ENCODE peak calls at places on chromosomes 4 and X, in four cellular contexts. U is BE2C, I is K562, W is WERI-Rb-1. A is an unnamed sample.

GRCh38 chrX:119381349-119381944 is 17.7 kb upstream of the SLC25A43 start:
- DNase-seq in U (no peak), I (no peak), W (no peak), A (no peak)

GRCh38 chr4:137417676-137418075 is 114.6 kb downstream of the PCDH18 start:
- DNase-seq in U (no peak), I (no peak), W (no peak), A (no peak)

GRCh38 chr4:8441499-8442091 is 1.0 kb downstream of the TRMT44 start:
- DNase-seq in U (no peak), I (no peak), W (no peak), A (no peak)

GRCh38 chrX:70970482-70970999 is 39.6 kb upstream of the SLC7A3 start:
- DNase-seq in U (no peak), I (peak; percentile 11), W (no peak), A (no peak)

GRCh38 chr4:105805501-105806120 is 89.7 kb upstream of the NPNT start:
- DNase-seq in U (no peak), I (no peak), W (no peak), A (no peak)

GRCh38 chr4:7638984-7639789 is 204.5 kb upstream of the PSAPL1 start:
- DNase-seq in U (no peak), I (no peak), W (no peak), A (no peak)

GRCh38 chr4:3701271-3702083 is 64.7 kb upstream of the ADRA2C start:
- DNase-seq in U (no peak), I (no peak), W (no peak), A (peak; percentile 53)

GRCh38 chr4:88446124-88446523 is 10.8 kb upstream of the HERC5 start:
- DNase-seq in U (no peak), I (no peak), W (no peak), A (no peak)

GRCh38 chr4:47406408-47406807 is 57.1 kb downstream of the COMMD8 start:
- DNase-seq in U (no peak), I (no peak), W (no peak), A (no peak)

GRCh38 chr4:181162266-181163063 is 1080.7 kb upstream of the TENM3 start:
- DNase-seq in U (no peak), I (no peak), W (no peak), A (no peak)
- H3K27me3 ChIP-seq in U (no peaks in the 10 kb centered on the region), I (no peaks in the 10 kb centered on the region), W (no peaks in the 10 kb centered on the region), A (no peaks in the 10 kb centered on the region)

DNA sequence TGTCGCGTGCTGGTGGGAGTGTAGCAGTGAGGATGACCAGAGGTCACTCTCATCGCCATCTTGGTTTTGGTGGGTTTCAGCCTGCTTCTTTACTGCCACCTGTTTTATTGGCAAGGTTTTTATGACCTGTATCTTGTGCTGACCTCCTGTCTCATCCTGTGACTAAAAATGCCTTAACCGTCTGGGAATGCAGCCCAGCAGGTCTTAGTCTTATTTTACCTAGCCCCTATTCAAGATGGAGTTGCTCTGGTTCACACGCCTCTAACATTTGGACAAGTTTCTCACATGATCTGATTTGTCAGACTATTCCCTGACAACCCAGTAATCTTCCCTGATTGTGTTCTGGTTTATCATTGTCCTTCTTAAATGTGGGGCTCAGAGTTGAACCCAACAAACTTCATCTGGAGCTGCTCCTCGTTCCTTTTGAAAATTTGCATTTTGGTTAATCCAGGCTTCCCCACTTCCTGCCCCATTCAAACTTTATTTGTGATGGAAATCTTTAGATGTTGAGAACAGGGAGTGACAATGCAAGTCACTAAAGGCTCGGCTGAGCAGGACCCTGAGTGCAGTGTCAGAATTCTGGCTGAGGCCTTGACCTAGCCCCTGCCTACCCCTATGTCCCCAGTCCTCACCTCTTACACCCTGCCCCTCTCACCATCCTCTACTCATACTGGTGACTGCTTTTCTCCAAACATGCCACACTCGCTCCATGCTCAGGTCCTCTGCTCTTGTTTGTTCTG is 226.8 kb downstream of the STIM2 start:
- DNase-seq in U (no peak), I (no peak), W (no peak), A (no peak)
- H3K27me3 ChIP-seq in U (peaks cover 17% of the 10 kb centered on the region), I (peaks cover 22% of the 10 kb centered on the region), W (peaks cover 2% of the 10 kb centered on the region), A (no peaks in the 10 kb centered on the region)

DNA sequence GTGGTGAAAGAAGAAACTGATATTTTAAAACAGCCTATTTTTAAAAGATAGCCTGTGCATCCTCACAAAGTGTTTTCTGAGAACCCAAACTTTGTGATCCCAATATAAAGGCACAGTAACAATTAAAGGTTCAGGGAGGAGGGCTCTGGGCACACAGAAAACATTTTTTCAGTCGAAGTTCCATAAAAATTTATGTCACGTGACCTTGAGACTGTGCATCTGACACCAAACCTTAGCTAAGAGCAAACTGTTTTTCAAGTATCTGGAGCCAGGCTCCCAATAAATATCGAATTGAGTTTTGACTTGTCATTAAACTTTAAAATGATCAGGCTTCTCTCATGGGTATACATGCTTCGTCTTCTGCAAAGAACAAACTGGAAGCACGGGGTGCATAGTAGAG is 177.9 kb downstream of the BEND2 start:
- DNase-seq in U (no peak), I (no peak), W (no peak), A (no peak)
- H3K27me3 ChIP-seq in U (no peaks in the 10 kb centered on the region), I (no peaks in the 10 kb centered on the region), W (peaks cover 55% of the 10 kb centered on the region), A (no peaks in the 10 kb centered on the region)

GRCh38 chrX:139483721-139484120 is 46.8 kb upstream of the F9 start:
- DNase-seq in U (no peak), I (no peak), W (no peak), A (no peak)
- H3K27me3 ChIP-seq in U (no peaks in the 10 kb centered on the region), I (no peaks in the 10 kb centered on the region), W (peaks cover 19% of the 10 kb centered on the region), A (no peaks in the 10 kb centered on the region)

DNA sequence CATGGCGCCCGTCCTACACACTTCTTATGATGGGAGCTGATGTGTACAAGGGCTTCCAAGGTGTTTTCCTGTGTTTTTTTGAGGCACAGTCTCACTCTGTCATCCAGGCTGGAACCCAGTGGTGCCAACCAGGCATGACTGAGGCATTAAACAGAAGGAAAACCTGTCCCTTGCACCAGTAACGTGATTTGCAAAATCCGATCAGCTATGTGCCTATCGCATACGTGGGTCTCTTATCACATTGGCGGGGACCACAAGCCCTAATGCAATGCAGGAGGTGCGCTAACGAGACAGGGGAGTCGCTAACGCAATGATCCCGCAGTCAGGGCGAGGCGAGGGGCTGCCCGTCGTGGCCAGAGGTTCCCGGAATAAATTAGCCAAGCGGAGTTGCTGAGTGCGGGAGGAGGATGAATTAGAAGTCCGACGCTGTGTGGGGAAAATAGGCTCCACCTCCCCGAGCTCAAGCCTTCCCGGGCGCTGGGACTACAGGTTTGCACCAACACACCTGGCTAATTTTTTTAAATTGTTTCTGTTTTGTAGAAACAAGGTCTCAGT is 162.7 kb downstream of the SHOX start:
- DNase-seq in U (no peak), I (no peak), W (no peak), A (no peak)
- H3K27me3 ChIP-seq in U (no peaks in the 10 kb centered on the region), I (peaks cover 23% of the 10 kb centered on the region), W (peaks cover 72% of the 10 kb centered on the region), A (no peaks in the 10 kb centered on the region)

GRCh38 chr4:42395595-42395994 is 1.7 kb upstream of the SHISA3 start:
- DNase-seq in U (no peak), I (no peak), W (no peak), A (no peak)

GRCh38 chr4:42397256-42397634 is at the start of gene SHISA3:
- DNase-seq in U (peak; percentile 60), I (no peak), W (peak; percentile 40), A (no peak)

GRCh38 chr4:42398448-42399355 is 1.4 kb downstream of the SHISA3 start:
- DNase-seq in U (no peak), I (no peak), W (peak; percentile 44), A (no peak)

GRCh38 chr4:42397635-42398447 is 553 bp downstream of the SHISA3 start:
- DNase-seq in U (peak; percentile 74), I (no peak), W (peak; percentile 52), A (peak; percentile 26)

DNA sequence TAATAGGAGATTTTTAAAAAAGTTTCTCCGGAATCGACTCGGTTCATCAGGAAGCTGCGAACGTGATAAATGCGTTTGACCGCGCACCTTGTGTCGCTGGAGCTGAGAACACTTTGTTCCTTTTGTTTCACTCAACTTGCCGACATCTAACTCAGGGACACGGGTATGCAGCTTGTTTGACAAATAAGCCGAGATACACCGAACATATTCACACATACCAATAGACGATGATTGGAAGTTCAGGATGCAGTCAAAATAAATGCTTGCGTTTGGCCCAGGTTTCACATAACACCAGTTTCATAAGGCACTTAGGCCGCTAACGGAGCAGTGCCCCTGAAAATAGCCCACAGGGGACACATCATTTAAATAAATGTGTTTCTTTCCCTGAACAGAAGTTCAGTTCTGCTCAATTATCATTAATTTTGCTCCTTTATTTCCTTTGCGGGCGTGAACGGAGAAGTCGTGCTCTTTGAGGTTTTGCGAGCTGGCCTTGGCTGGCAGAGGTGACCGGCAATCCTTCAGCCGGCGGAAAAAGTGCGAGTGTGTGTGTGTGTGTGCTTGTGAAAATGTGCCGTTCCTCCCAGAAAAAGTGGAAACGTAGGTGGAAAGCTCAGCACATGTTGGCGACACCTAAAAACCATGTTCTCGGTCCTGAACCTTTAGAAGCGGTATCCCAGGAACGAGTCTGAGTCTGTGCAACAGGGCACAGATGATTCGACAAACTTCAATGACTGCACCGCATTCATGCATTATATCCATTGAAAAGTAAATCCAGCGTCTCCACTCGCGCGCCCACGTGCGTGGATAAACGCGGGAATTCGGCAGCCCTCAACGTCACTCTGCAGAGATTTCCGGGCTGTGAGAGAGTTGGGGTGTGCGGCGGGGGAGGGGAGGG is 680 bp upstream of the SHISA3 start:
- DNase-seq in U (no peak), I (no peak), W (no peak), A (no peak)
- H3K27me3 ChIP-seq in U (no peaks in the 10 kb centered on the region), I (peaks cover 35% of the 10 kb centered on the region), W (peaks cover 13% of the 10 kb centered on the region), A (peaks cover 6% of the 10 kb centered on the region)

A was measured in pancreas.